ENCODE peak calls at places on chromosomes 1 and 21, in five cellular contexts. One of them, this sample, is unnamed.

GRCh38 chr1:63742526-63742925 is 31.3 kb upstream of the ROR1 start:
- DNase-seq in neural crest cell: no peak
- DNase-seq in body of pancreas: no peak
- DNase-seq in HuH-7.5: no peak
- DNase-seq in SW 1271: no peak
- DNase-seq in this sample: no peak

GRCh38 chr1:19644761-19645543 is 841 bp downstream of the NBL1 start:
- DNase-seq in neural crest cell: peak
- DNase-seq in HuH-7.5: peak
- DNase-seq in SW 1271: no peak
- DNase-seq in body of pancreas: no peak
- DNase-seq in this sample: peak

GRCh38 chr1:12424150-12424549 is 193.9 kb downstream of the DHRS3 start:
- DNase-seq in neural crest cell: no peak
- DNase-seq in HuH-7.5: no peak
- DNase-seq in body of pancreas: no peak
- DNase-seq in SW 1271: no peak
- DNase-seq in this sample: no peak

GRCh38 chr1:55146781-55147180 is 68.4 kb downstream of the USP24 start:
- DNase-seq in HuH-7.5: no peak
- DNase-seq in neural crest cell: no peak
- DNase-seq in body of pancreas: peak
- DNase-seq in SW 1271: no peak
- DNase-seq in this sample: peak

GRCh38 chr1:111789666-111790316 is 34.1 kb downstream of the DDX20 start:
- DNase-seq in neural crest cell: no peak
- DNase-seq in HuH-7.5: no peak
- DNase-seq in SW 1271: no peak
- DNase-seq in body of pancreas: peak
- DNase-seq in this sample: no peak

GRCh38 chr1:46735708-46736324 is 16.9 kb upstream of the EFCAB14 start:
- DNase-seq in SW 1271: peak
- DNase-seq in HuH-7.5: no peak
- DNase-seq in neural crest cell: peak
- DNase-seq in body of pancreas: peak
- DNase-seq in this sample: no peak

GRCh38 chr1:88891318-88892145 is at the start of gene GTF2B:
- DNase-seq in SW 1271: peak
- DNase-seq in body of pancreas: peak
- DNase-seq in neural crest cell: peak
- DNase-seq in HuH-7.5: no peak
- DNase-seq in this sample: peak

GRCh38 chr1:150507912-150508864 is at the start of gene ECM1:
- DNase-seq in HuH-7.5: no peak
- DNase-seq in SW 1271: peak
- DNase-seq in neural crest cell: no peak
- DNase-seq in body of pancreas: peak
- DNase-seq in this sample: peak

GRCh38 chr1:108595510-108595909 is 35.6 kb downstream of the EEIG2 start:
- DNase-seq in neural crest cell: no peak
- DNase-seq in SW 1271: no peak
- DNase-seq in body of pancreas: no peak
- DNase-seq in HuH-7.5: no peak
- DNase-seq in this sample: no peak

GRCh38 chr21:29928537-29928936 is 11.3 kb downstream of the GRIK1 start:
- DNase-seq in SW 1271: no peak
- DNase-seq in body of pancreas: no peak
- DNase-seq in neural crest cell: no peak
- DNase-seq in HuH-7.5: no peak
- DNase-seq in this sample: no peak

GRCh38 chr1:114093624-114094302 is 59.9 kb downstream of the SYT6 start:
- DNase-seq in SW 1271: no peak
- DNase-seq in neural crest cell: no peak
- DNase-seq in body of pancreas: no peak
- DNase-seq in HuH-7.5: peak
- DNase-seq in this sample: no peak

GRCh38 chr1:209486861-209487260 is 96.7 kb upstream of the CAMK1G start:
- DNase-seq in neural crest cell: no peak
- DNase-seq in body of pancreas: no peak
- DNase-seq in SW 1271: peak
- DNase-seq in HuH-7.5: no peak
- DNase-seq in this sample: no peak